ENCODE peak calls at places on chromosomes 6 and 20, in seven cellular contexts. G is testis; Y is CD4-positive, CD25-positive, alpha-beta regulatory T cell; W is fibroblast of mammary gland; T is stomach; A is endodermal cell; E is GM23338. I is an unnamed sample.

GRCh38 chr20:50562262-50562701 is 52.1 kb downstream of the PTPN1 start:
- DNase-seq in A (no peak), E (no peak), Y (no peak), G (no peak), T (no peak), W (no peak), I (no peak)

GRCh38 chr6:10259676-10260075 is 155.2 kb downstream of the TFAP2A start:
- DNase-seq in Y (no peak), T (no peak), W (no peak), G (no peak), A (no peak), E (no peak), I (no peak)

GRCh38 chr20:444117-444516 is 18.2 kb downstream of the TBC1D20 start:
- DNase-seq in W (no peak), A (no peak), G (no peak), T (no peak), Y (no peak), E (no peak), I (no peak)

GRCh38 chr6:18501313-18502013 is 114.3 kb downstream of the RNF144B start:
- DNase-seq in T (no peak), E (no peak), G (peak), A (no peak), W (peak), Y (no peak), I (no peak)

GRCh38 chr6:36608788-36609563 is 14.8 kb downstream of the SRSF3 start:
- DNase-seq in G (no peak), W (no peak), T (no peak), Y (no peak), E (no peak), A (no peak), I (no peak)

GRCh38 chr6:70663881-70664466 is 3.7 kb upstream of the SMAP1 start:
- DNase-seq in G (no peak), Y (no peak), A (no peak), W (no peak), T (no peak), E (no peak), I (no peak)

GRCh38 chr6:30643656-30644055 is 3.3 kb upstream of the C6orf136 start:
- DNase-seq in E (no peak), G (no peak), T (no peak), W (no peak), A (no peak), Y (no peak), I (no peak)

GRCh38 chr6:131430531-131430930 is 142.5 kb upstream of the ARG1 start:
- DNase-seq in T (no peak), W (no peak), Y (no peak), A (no peak), G (no peak), E (no peak), I (no peak)

GRCh38 chr20:5784735-5785134 is 34.5 kb downstream of the SHLD1 start:
- DNase-seq in A (no peak), G (no peak), E (no peak), Y (no peak), T (no peak), W (no peak), I (peak)

GRCh38 chr6:99130897-99131873 is 183.4 kb upstream of the FBXL4 start:
- DNase-seq in W (no peak), E (peak), G (no peak), Y (no peak), T (no peak), A (peak), I (no peak)

GRCh38 chr20:58580493-58580835 is 65.3 kb upstream of the APCDD1L start:
- DNase-seq in G (no peak), E (no peak), Y (no peak), T (no peak), W (no peak), A (no peak), I (no peak)

GRCh38 chr6:161674930-161675523 is 401.2 kb upstream of the AGPAT4 start:
- DNase-seq in W (no peak), G (no peak), A (no peak), Y (no peak), E (no peak), T (no peak), I (no peak)

GRCh38 chr20:62752671-62753501 is 43.4 kb upstream of the MRGBP start:
- DNase-seq in E (no peak), W (no peak), Y (no peak), G (no peak), T (no peak), A (no peak), I (no peak)

GRCh38 chr6:35185302-35185681 is 28.5 kb upstream of the SCUBE3 start:
- DNase-seq in Y (no peak), T (peak), W (peak), G (no peak), A (no peak), E (no peak), I (no peak)

GRCh38 chr6:44733868-44734267 is 346.4 kb downstream of the CDC5L start:
- DNase-seq in W (peak), G (peak), A (no peak), E (no peak), T (no peak), Y (no peak), I (peak)

GRCh38 chr6:23414204-23414501 is 711.9 kb upstream of the NRSN1 start:
- DNase-seq in Y (no peak), A (no peak), W (peak), G (no peak), T (no peak), E (peak), I (peak)

GRCh38 chr6:108587258-108588059 is 26.7 kb downstream of the FOXO3 start:
- DNase-seq in W (peak), A (no peak), G (no peak), Y (no peak), E (no peak), T (no peak), I (no peak)

GRCh38 chr20:4371623-4372246 is 350.0 kb upstream of the PRND start:
- DNase-seq in G (no peak), T (no peak), Y (no peak), E (no peak), W (no peak), A (no peak), I (no peak)

GRCh38 chr6:24522090-24522820 is 27.5 kb downstream of the ALDH5A1 start:
- DNase-seq in Y (no peak), W (peak), E (peak), A (no peak), G (no peak), T (no peak), I (no peak)

GRCh38 chr6:53593001-53593488 is 48.1 kb upstream of the GCLC start:
- DNase-seq in T (no peak), G (no peak), E (no peak), Y (no peak), W (peak), A (no peak), I (no peak)

GRCh38 chr20:41428285-41428684 is 61.7 kb upstream of the EMILIN3 start:
- DNase-seq in Y (peak), W (peak), E (no peak), A (no peak), T (no peak), G (no peak), I (no peak)

GRCh38 chr20:39214778-39215177 is 252.6 kb downstream of the DHX35 start:
- DNase-seq in Y (no peak), T (no peak), G (no peak), A (peak), E (peak), W (no peak), I (no peak)

GRCh38 chr20:42134265-42135098 is 516.3 kb upstream of the CHD6 start:
- DNase-seq in W (no peak), A (no peak), T (no peak), E (no peak), G (no peak), Y (no peak), I (no peak)

GRCh38 chr6:95815389-95816056 is 200.3 kb upstream of the FUT9 start:
- DNase-seq in G (peak), E (no peak), Y (no peak), W (no peak), T (peak), A (no peak), I (no peak)

GRCh38 chr20:23773579-23773978 is 22.8 kb upstream of the CST1 start:
- DNase-seq in E (no peak), T (no peak), Y (no peak), W (no peak), G (no peak), A (no peak), I (no peak)

GRCh38 chr6:111761783-111762312 is 111.4 kb downstream of the FYN start:
- DNase-seq in Y (no peak), W (peak), E (no peak), A (no peak), T (no peak), G (no peak), I (no peak)

GRCh38 chr20:21074605-21075336 is 31.4 kb downstream of the LINC00237 start:
- DNase-seq in A (no peak), Y (no peak), T (no peak), W (peak), E (no peak), G (no peak), I (no peak)

GRCh38 chr6:29965873-29966601 is 23.7 kb downstream of the HLA-A start:
- DNase-seq in A (peak), G (peak), E (peak), T (peak), W (peak), Y (peak), I (peak)

GRCh38 chr6:169933839-169934698 is 182.6 kb downstream of the ERMARD start:
- DNase-seq in G (peak), W (peak), Y (no peak), E (no peak), A (no peak), T (peak), I (peak)

GRCh38 chr6:157089258-157089657 is 234.1 kb downstream of the TMEM242 start:
- DNase-seq in E (peak), W (no peak), Y (no peak), G (no peak), T (no peak), A (peak), I (no peak)

GRCh38 chr6:52999456-52999855 is 4.4 kb upstream of the GSTA4 start:
- DNase-seq in Y (no peak), A (no peak), T (no peak), E (no peak), G (no peak), W (no peak), I (no peak)

GRCh38 chr6:118644007-118644406 is 7.4 kb downstream of the CEP85L start:
- DNase-seq in A (no peak), G (no peak), E (no peak), W (peak), T (no peak), Y (no peak), I (no peak)

GRCh38 chr20:4866429-4866828 is 134.9 kb downstream of the SLC23A2 start:
- DNase-seq in E (no peak), T (no peak), W (no peak), G (no peak), A (no peak), Y (no peak), I (no peak)

GRCh38 chr20:5215592-5216304 is 88.9 kb downstream of the CDS2 start:
- DNase-seq in G (no peak), A (no peak), E (no peak), W (no peak), Y (no peak), T (no peak), I (no peak)

GRCh38 chr6:52992980-52993379 is 2.1 kb downstream of the GSTA4 start:
- DNase-seq in E (no peak), T (no peak), G (no peak), A (no peak), W (peak), Y (no peak), I (no peak)

GRCh38 chr6:5303711-5304110 is 42.4 kb downstream of the FARS2 start:
- DNase-seq in W (no peak), G (no peak), Y (no peak), A (no peak), E (no peak), T (no peak), I (no peak)

GRCh38 chr6:13275435-13275989 is 52.8 kb downstream of the TBC1D7 start:
- DNase-seq in A (no peak), E (no peak), Y (no peak), T (no peak), G (no peak), W (no peak), I (no peak)

GRCh38 chr6:13273202-13273930 is 55.0 kb downstream of the TBC1D7 start:
- DNase-seq in A (no peak), W (no peak), G (no peak), Y (no peak), E (no peak), T (no peak), I (no peak)

GRCh38 chr6:13272131-13273046 is 55.9 kb downstream of the TBC1D7 start:
- DNase-seq in W (no peak), Y (no peak), A (no peak), G (peak), E (no peak), T (peak), I (no peak)

GRCh38 chr6:13274707-13275434 is 53.5 kb downstream of the TBC1D7 start:
- DNase-seq in G (no peak), T (no peak), Y (no peak), A (no peak), W (no peak), E (no peak), I (no peak)

DNA sequence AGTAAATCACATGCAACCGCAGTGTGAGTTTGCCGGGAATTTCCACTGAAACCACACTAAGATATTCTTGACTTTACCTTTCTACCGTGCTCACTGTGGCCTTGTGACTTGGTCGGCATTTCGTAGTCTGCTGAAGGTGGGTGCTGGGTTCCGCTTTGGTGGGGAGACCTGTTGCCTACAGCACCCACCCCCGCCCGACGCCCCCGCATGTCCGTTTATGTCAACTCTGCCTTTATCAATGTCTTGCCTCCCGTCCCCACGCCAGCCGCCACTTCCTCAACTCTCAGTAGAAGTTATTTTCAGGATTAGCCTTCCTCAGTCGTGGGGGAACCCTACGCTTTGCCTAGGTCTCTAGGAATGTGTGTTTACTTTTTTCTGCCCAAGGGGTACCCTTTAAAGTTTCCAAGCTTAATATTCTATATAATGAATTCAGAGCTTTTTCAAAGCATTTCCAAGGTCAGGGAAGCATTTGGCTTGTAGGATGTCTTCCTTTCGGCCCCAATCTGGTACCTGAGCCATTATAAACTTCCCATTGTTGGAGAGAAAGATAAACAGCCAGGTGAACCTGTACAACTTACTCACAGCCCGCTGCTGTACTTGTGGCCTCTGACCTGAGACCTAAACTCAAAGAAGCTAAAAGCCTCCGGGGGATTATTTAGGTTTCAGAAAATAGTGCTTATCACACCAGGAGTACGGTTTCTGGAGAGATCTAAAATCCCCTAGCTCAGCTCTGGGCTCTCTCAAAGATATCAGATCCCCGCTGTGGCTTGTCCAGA is 54.2 kb downstream of the TBC1D7 start:
- DNase-seq in E (no peak), G (peak), W (no peak), A (no peak), T (peak), Y (peak), I (no peak)
- H3K4me3 ChIP-seq in E (no peak), G (no peak), W (no peak), A (no peak), T (peak), Y (peak), I (no peak)

GRCh38 chr6:110415297-110415916 is at the start of gene DDO:
- DNase-seq in W (peak), A (no peak), G (no peak), Y (no peak), E (no peak), T (peak), I (peak)
- H3K4me3 ChIP-seq in W (peak), A (no peak), G (no peak), Y (no peak), E (no peak), T (peak), I (peak)

DNA sequence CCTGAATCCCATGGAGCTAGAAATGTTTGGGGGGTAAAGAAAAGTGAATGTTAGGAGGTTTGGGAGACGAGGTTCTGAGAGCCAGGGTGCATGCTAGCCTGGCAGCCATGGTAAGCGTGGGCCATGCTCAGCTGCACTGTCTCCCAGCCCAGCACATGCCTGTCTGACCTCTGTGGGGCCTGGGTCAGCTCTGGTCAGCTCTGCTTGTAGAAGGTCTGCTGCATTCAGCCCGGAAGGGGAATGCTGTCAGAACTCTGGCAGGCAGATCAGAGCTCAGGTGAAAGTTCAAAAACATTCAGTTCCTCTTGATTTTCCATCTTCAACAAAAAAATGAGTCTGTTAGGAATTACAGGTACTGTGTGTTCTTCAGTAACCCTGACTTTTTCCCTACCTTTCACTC is 5.8 kb upstream of the GNRH2 start:
- DNase-seq in T (no peak), W (no peak), G (no peak), E (no peak), Y (no peak), A (no peak), I (no peak)
- H3K4me3 ChIP-seq in T (no peak), W (no peak), G (no peak), E (no peak), Y (no peak), A (no peak), I (no peak)

DNA sequence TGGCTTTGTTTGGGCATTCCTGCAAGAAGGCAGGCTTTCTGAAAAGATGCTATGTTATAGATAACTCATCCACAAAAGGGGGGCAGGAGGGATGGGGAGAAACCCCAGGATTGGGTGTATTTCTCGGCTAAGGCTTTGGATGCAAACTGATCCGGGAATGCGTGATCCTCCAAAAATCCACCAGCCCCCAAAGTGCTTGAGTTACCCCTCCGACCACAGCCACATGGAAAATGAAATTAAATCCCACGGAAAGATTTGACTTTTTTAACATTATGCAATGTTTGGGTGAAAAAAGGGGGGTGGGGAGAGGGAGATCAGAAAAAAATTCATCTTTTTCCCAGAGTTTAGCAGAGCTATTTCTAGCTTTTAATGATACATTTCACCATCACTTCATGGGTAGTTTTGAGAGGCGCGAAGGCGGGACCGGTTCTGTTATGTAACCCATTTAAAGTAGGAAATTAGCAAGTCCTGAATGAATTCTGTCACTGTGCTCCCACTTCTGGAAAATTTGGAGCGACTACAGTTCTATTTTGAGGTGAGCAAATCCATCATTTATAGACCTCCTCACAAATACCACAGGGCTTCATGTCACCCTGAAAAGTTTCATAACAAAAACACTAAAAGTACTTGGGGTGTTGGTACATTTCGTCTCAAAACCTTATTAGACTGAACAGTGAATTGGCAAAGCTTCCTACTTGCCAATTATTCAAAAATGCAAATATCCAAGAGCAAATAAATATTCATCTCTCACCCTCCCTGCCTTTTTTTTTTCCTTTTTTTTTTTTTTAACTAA is 51.9 kb upstream of the NFATC2 start:
- DNase-seq in Y (peak), E (no peak), A (no peak), W (no peak), T (no peak), G (peak), I (no peak)
- H3K4me3 ChIP-seq in Y (peak), E (no peak), A (no peak), W (no peak), T (no peak), G (no peak), I (no peak)